ENCODE peak calls at places on chromosomes 4 and X, in five cellular contexts. F, Q, I, V and U are unnamed samples.
A peak's percentile ranks its signal among the peaks of the same experiment; 100 is the strongest.

GRCh38 chr4:56506110-56506705 is 617 bp downstream of the ARL9 start:
- DNase-seq in V (peak; percentile 67), I (no peak), Q (no peak), F (no peak), U (peak; percentile 53)

GRCh38 chrX:150370589-150371312 is 7.6 kb downstream of the MAMLD1 start:
- DNase-seq in F (no peak), I (no peak), Q (no peak), V (no peak), U (no peak)

GRCh38 chrX:81412428-81412827 is 210.5 kb downstream of the SH3BGRL start:
- DNase-seq in F (no peak), Q (no peak), I (no peak), V (no peak), U (no peak)

GRCh38 chrX:119539872-119540271 is 25.3 kb downstream of the STEEP1 start:
- DNase-seq in V (no peak), Q (no peak), I (no peak), F (no peak), U (peak; percentile 40)

GRCh38 chr4:1049591-1049905 is 38.1 kb downstream of the FGFRL1 start:
- DNase-seq in V (peak; percentile 37), F (no peak), I (no peak), Q (no peak), U (no peak)

GRCh38 chr4:57633212-57633859 is 523.2 kb upstream of the IGFBP7 start:
- DNase-seq in F (no peak), I (no peak), Q (no peak), V (no peak), U (no peak)

GRCh38 chr4:169254546-169254983 is 16.2 kb downstream of the SH3RF1 start:
- DNase-seq in F (peak; percentile 67), I (no peak), Q (no peak), V (no peak), U (no peak)

GRCh38 chr4:38811307-38811706 is 6.7 kb upstream of the TLR1 start:
- DNase-seq in F (no peak), Q (no peak), V (no peak), I (no peak), U (no peak)

DNA sequence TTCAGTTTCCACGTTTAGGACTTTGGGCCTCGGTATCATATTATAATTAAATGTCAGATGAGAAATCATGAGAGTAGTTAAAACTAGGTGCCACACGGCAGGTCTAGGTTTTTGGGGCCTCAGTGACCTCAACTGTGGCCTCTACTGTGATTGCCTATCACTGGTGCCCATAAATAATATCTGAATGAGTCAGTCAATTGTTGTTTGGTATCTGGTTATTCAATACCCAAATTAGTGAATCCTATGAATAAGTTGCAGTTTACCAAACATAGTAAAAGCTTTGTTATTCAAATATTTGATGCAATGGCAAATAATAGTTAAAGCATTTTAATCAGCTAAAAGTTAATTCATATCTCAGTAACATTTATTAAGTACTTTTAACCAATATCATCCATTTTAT is 188.8 kb downstream of the PPP3CA start:
- DNase-seq in I (no peak), F (no peak), V (no peak), Q (no peak), U (no peak)
- H3K4me3 ChIP-seq in I (no peak overlapping the region), F (no peak overlapping the region), V (no peak overlapping the region), Q (no peak overlapping the region), U (no peak overlapping the region)

GRCh38 chr4:2923141-2923551 is 40.1 kb downstream of the NOP14 start:
- DNase-seq in Q (no peak), I (no peak), F (no peak), V (no peak), U (no peak)
- TF ChIP-seq CREB1 in Q (no peak), I (no peak), F (no peak), V (no peak), U (no peak)

DNA sequence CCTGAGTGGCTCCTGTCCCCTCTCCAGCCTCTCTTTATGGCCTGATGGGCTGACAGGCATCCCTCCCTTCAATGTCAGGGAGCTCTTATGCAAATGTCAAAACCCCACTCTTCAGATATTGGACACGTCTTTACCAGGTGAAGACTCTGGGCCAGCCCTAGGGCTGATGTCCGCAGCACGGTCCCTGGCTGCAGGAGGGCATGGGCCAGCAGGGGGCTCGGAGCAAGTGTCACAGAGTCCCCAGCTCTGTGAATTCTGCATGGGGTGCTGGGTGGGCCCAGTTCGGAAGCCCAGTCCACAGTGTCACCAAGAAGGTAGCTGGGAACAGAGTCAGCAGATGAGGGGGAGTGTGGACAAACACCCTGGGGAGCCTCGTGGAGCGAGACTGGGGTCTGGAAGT is 39.6 kb upstream of the PSAPL1 start:
- DNase-seq in Q (no peak), F (no peak), I (no peak), V (no peak), U (no peak)
- H3K4me3 ChIP-seq in Q (no peak overlapping the region), F (no peak overlapping the region), I (no peak overlapping the region), V (no peak overlapping the region), U (no peak overlapping the region)

GRCh38 chrX:128975716-128976115 is 547.6 kb downstream of the SMARCA1 start:
- DNase-seq in F (peak; percentile 23), Q (no peak), V (peak; percentile 83), I (peak; percentile 6), U (peak; percentile 72)

DNA sequence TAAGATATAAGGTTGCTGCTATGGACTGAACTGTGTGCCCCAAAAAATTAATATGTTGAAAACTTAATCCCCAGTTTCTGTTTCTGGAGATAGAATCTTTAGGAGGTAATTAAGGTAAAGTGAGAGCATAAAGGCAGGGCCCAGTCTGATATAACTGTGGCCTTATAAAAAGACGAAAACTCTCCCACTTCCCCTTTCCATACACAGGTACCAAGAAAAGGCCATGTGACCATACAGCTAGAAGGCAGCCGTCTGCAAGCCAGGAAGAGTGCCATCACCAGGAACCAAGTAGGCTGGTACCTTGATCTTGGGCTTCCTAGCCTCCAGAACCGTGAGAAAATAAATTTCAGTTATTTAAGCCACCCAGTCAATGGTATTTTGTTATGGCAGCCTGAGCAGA is 550.3 kb downstream of the SMARCA1 start:
- DNase-seq in Q (no peak), V (no peak), F (no peak), I (no peak), U (no peak)
- TF ChIP-seq CREB1 in Q (no peak), V (no peak), F (no peak), I (no peak), U (no peak)

GRCh38 chrX:138294951-138295350 is 416.6 kb downstream of the FGF13 start:
- DNase-seq in I (no peak), F (no peak), Q (no peak), V (no peak), U (no peak)
- H3K4me3 ChIP-seq in I (no peak overlapping the region), F (no peak overlapping the region), Q (no peak overlapping the region), V (no peak overlapping the region), U (no peak overlapping the region)

GRCh38 chr4:34271479-34272355 is 1972.6 kb downstream of the ARAP2 start:
- DNase-seq in I (no peak), F (no peak), V (no peak), Q (no peak), U (no peak)

GRCh38 chr4:34269593-34269992 is 1974.7 kb downstream of the ARAP2 start:
- DNase-seq in V (no peak), F (no peak), Q (no peak), I (no peak), U (no peak)
- TF ChIP-seq CREB1 in V (no peak), F (no peak), Q (no peak), I (no peak), U (no peak)

GRCh38 chr4:83112239-83112638 is 2.3 kb downstream of the PLAC8 start:
- DNase-seq in F (peak; percentile 12), I (no peak), V (no peak), Q (peak; percentile 86), U (no peak)

GRCh38 chr4:83112678-83113428 is 1.7 kb downstream of the PLAC8 start:
- DNase-seq in I (no peak), V (no peak), F (peak; percentile 58), Q (peak; percentile 50), U (peak; percentile 33)

GRCh38 chr4:83110222-83110945 is 4.1 kb downstream of the PLAC8 start:
- DNase-seq in I (no peak), V (peak; percentile 84), Q (peak; percentile 90), F (peak; percentile 2), U (peak; percentile 95)

GRCh38 chr4:83109480-83110221 is 4.9 kb downstream of the PLAC8 start:
- DNase-seq in Q (no peak), V (peak; percentile 80), F (no peak), I (no peak), U (peak; percentile 78)

GRCh38 chr4:83110970-83111369 is 3.6 kb downstream of the PLAC8 start:
- DNase-seq in I (no peak), Q (no peak), V (no peak), F (no peak), U (no peak)
- H3K4me3 ChIP-seq in I (no peak overlapping the region), Q (peak overlapping the region; percentile 78), V (peak overlapping the region; percentile 88), F (no peak overlapping the region), U (peak overlapping the region; percentile 75)